ENCODE peak calls at places on chromosomes 16 and 17, in nine cellular contexts. One of them, this sample, is unnamed.

GRCh38 chr17:42695500-42695899 is 13.2 kb downstream of the CNTNAP1 start:
- DNase-seq in glutamatergic neuron: no peak
- DNase-seq in brain microvascular endothelial cell: no peak
- DNase-seq in esophagus muscularis mucosa: no peak
- DNase-seq in HFFc6: no peak
- DNase-seq in lower leg skin: no peak
- DNase-seq in fibroblast of mammary gland: no peak
- DNase-seq in left ventricle myocardium inferior: no peak
- DNase-seq in A549: no peak
- DNase-seq in this sample: no peak

GRCh38 chr17:21278304-21279197 is 6.0 kb upstream of the MAP2K3 start:
- DNase-seq in left ventricle myocardium inferior: peak
- DNase-seq in fibroblast of mammary gland: no peak
- DNase-seq in brain microvascular endothelial cell: no peak
- DNase-seq in A549: no peak
- DNase-seq in esophagus muscularis mucosa: no peak
- DNase-seq in glutamatergic neuron: no peak
- DNase-seq in lower leg skin: peak
- DNase-seq in HFFc6: no peak
- DNase-seq in this sample: peak

GRCh38 chr17:48441231-48441711 is 11.3 kb upstream of the SKAP1 start:
- DNase-seq in glutamatergic neuron: no peak
- DNase-seq in left ventricle myocardium inferior: no peak
- DNase-seq in brain microvascular endothelial cell: no peak
- DNase-seq in lower leg skin: no peak
- DNase-seq in fibroblast of mammary gland: no peak
- DNase-seq in HFFc6: no peak
- DNase-seq in esophagus muscularis mucosa: no peak
- DNase-seq in A549: no peak
- DNase-seq in this sample: no peak

GRCh38 chr17:55571095-55571494 is 59.8 kb upstream of the SMIM36 start:
- DNase-seq in esophagus muscularis mucosa: no peak
- DNase-seq in HFFc6: no peak
- DNase-seq in brain microvascular endothelial cell: no peak
- DNase-seq in lower leg skin: no peak
- DNase-seq in fibroblast of mammary gland: peak
- DNase-seq in left ventricle myocardium inferior: no peak
- DNase-seq in glutamatergic neuron: no peak
- DNase-seq in A549: no peak
- DNase-seq in this sample: no peak

GRCh38 chr17:50514936-50515702 is 6.9 kb downstream of the MYCBPAP start:
- DNase-seq in fibroblast of mammary gland: peak
- DNase-seq in A549: no peak
- DNase-seq in brain microvascular endothelial cell: no peak
- DNase-seq in HFFc6: no peak
- DNase-seq in glutamatergic neuron: no peak
- DNase-seq in left ventricle myocardium inferior: peak
- DNase-seq in esophagus muscularis mucosa: no peak
- DNase-seq in lower leg skin: no peak
- DNase-seq in this sample: no peak

GRCh38 chr17:66673668-66674276 is 161.1 kb upstream of the CACNG5 start:
- DNase-seq in HFFc6: peak
- DNase-seq in glutamatergic neuron: peak
- DNase-seq in left ventricle myocardium inferior: no peak
- DNase-seq in brain microvascular endothelial cell: peak
- DNase-seq in lower leg skin: peak
- DNase-seq in A549: peak
- DNase-seq in fibroblast of mammary gland: peak
- DNase-seq in esophagus muscularis mucosa: no peak
- DNase-seq in this sample: no peak

GRCh38 chr17:6361733-6362132 is 73.2 kb downstream of the AIPL1 start:
- DNase-seq in lower leg skin: no peak
- DNase-seq in HFFc6: no peak
- DNase-seq in left ventricle myocardium inferior: no peak
- DNase-seq in fibroblast of mammary gland: no peak
- DNase-seq in glutamatergic neuron: no peak
- DNase-seq in esophagus muscularis mucosa: peak
- DNase-seq in A549: no peak
- DNase-seq in brain microvascular endothelial cell: no peak
- DNase-seq in this sample: no peak

GRCh38 chr17:81135503-81136283 is 29.6 kb upstream of the PVALEF start:
- DNase-seq in left ventricle myocardium inferior: no peak
- DNase-seq in HFFc6: no peak
- DNase-seq in A549: no peak
- DNase-seq in lower leg skin: no peak
- DNase-seq in brain microvascular endothelial cell: no peak
- DNase-seq in glutamatergic neuron: no peak
- DNase-seq in fibroblast of mammary gland: no peak
- DNase-seq in esophagus muscularis mucosa: no peak
- DNase-seq in this sample: no peak

GRCh38 chr17:71679832-71680231 is 441.0 kb upstream of the SOX9 start:
- DNase-seq in glutamatergic neuron: no peak
- DNase-seq in left ventricle myocardium inferior: no peak
- DNase-seq in esophagus muscularis mucosa: no peak
- DNase-seq in A549: no peak
- DNase-seq in HFFc6: no peak
- DNase-seq in fibroblast of mammary gland: no peak
- DNase-seq in lower leg skin: no peak
- DNase-seq in brain microvascular endothelial cell: no peak
- DNase-seq in this sample: no peak

GRCh38 chr17:17871913-17872312 is 35.1 kb upstream of the SREBF1 start:
- DNase-seq in brain microvascular endothelial cell: no peak
- DNase-seq in HFFc6: no peak
- DNase-seq in glutamatergic neuron: no peak
- DNase-seq in lower leg skin: no peak
- DNase-seq in fibroblast of mammary gland: no peak
- DNase-seq in left ventricle myocardium inferior: no peak
- DNase-seq in A549: no peak
- DNase-seq in esophagus muscularis mucosa: no peak
- DNase-seq in this sample: no peak

GRCh38 chr17:73645050-73645871 is 1.0 kb upstream of the SDK2 start:
- DNase-seq in A549: peak
- DNase-seq in esophagus muscularis mucosa: no peak
- DNase-seq in left ventricle myocardium inferior: peak
- DNase-seq in fibroblast of mammary gland: peak
- DNase-seq in brain microvascular endothelial cell: no peak
- DNase-seq in HFFc6: no peak
- DNase-seq in lower leg skin: peak
- DNase-seq in glutamatergic neuron: peak
- DNase-seq in this sample: no peak

GRCh38 chr16:49513040-49513439 is 139.4 kb downstream of the C16orf78 start:
- DNase-seq in brain microvascular endothelial cell: no peak
- DNase-seq in lower leg skin: no peak
- DNase-seq in HFFc6: no peak
- DNase-seq in esophagus muscularis mucosa: no peak
- DNase-seq in A549: peak
- DNase-seq in left ventricle myocardium inferior: no peak
- DNase-seq in fibroblast of mammary gland: peak
- DNase-seq in glutamatergic neuron: no peak
- DNase-seq in this sample: no peak

GRCh38 chr17:3534881-3535252 is 22.7 kb downstream of the TRPV3 start:
- DNase-seq in left ventricle myocardium inferior: no peak
- DNase-seq in HFFc6: no peak
- DNase-seq in A549: peak
- DNase-seq in lower leg skin: no peak
- DNase-seq in glutamatergic neuron: no peak
- DNase-seq in brain microvascular endothelial cell: no peak
- DNase-seq in esophagus muscularis mucosa: no peak
- DNase-seq in fibroblast of mammary gland: peak
- DNase-seq in this sample: no peak

GRCh38 chr17:40556884-40557414 is 8.3 kb downstream of the CCR7 start:
- DNase-seq in HFFc6: no peak
- DNase-seq in left ventricle myocardium inferior: peak
- DNase-seq in fibroblast of mammary gland: peak
- DNase-seq in esophagus muscularis mucosa: peak
- DNase-seq in lower leg skin: peak
- DNase-seq in glutamatergic neuron: no peak
- DNase-seq in A549: no peak
- DNase-seq in brain microvascular endothelial cell: no peak
- DNase-seq in this sample: no peak

GRCh38 chr16:1414532-1415265 is at the start of gene UNKL:
- DNase-seq in esophagus muscularis mucosa: no peak
- DNase-seq in left ventricle myocardium inferior: peak
- DNase-seq in A549: peak
- DNase-seq in brain microvascular endothelial cell: peak
- DNase-seq in fibroblast of mammary gland: peak
- DNase-seq in lower leg skin: peak
- DNase-seq in glutamatergic neuron: peak
- DNase-seq in HFFc6: no peak
- DNase-seq in this sample: no peak

GRCh38 chr17:51630101-51630671 is 369.8 kb downstream of the UTP18 start:
- DNase-seq in HFFc6: no peak
- DNase-seq in glutamatergic neuron: no peak
- DNase-seq in A549: no peak
- DNase-seq in brain microvascular endothelial cell: no peak
- DNase-seq in esophagus muscularis mucosa: no peak
- DNase-seq in left ventricle myocardium inferior: no peak
- DNase-seq in fibroblast of mammary gland: no peak
- DNase-seq in lower leg skin: no peak
- DNase-seq in this sample: no peak

GRCh38 chr17:82238562-82239201 is 9.8 kb downstream of the SLC16A3 start:
- DNase-seq in esophagus muscularis mucosa: no peak
- DNase-seq in lower leg skin: peak
- DNase-seq in glutamatergic neuron: no peak
- DNase-seq in A549: peak
- DNase-seq in fibroblast of mammary gland: peak
- DNase-seq in brain microvascular endothelial cell: peak
- DNase-seq in HFFc6: peak
- DNase-seq in left ventricle myocardium inferior: peak
- DNase-seq in this sample: peak

GRCh38 chr17:4900231-4901107 is 1.1 kb downstream of the C17orf107 start:
- DNase-seq in brain microvascular endothelial cell: no peak
- DNase-seq in glutamatergic neuron: peak
- DNase-seq in HFFc6: no peak
- DNase-seq in A549: no peak
- DNase-seq in esophagus muscularis mucosa: no peak
- DNase-seq in left ventricle myocardium inferior: no peak
- DNase-seq in lower leg skin: no peak
- DNase-seq in fibroblast of mammary gland: no peak
- DNase-seq in this sample: peak

DNA sequence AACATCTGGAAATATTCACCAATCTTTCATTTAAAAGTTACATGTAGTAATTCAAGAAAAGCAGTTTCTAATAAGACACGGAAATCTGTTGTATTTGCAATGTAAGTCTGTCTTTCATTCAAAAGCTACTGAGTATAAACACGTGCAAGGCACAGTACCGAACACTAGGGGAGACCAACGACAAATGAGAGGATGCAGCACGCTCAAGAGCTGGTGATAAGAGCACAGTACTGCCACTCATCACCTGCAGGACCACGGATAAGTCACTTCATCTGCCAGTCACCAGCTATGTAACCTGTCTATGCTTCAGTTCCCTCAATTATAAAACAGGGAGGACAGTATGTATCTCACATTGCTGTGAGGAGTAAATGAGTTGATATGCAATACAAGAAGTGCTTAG is 67.1 kb downstream of the CLEC18A start:
- DNase-seq in HFFc6: no peak
- DNase-seq in glutamatergic neuron: no peak
- DNase-seq in left ventricle myocardium inferior: no peak
- DNase-seq in fibroblast of mammary gland: peak
- DNase-seq in esophagus muscularis mucosa: no peak
- DNase-seq in brain microvascular endothelial cell: peak
- DNase-seq in A549: peak
- DNase-seq in lower leg skin: no peak
- DNase-seq in this sample: no peak
- TF ChIP-seq CTCF in HFFc6: peak
- TF ChIP-seq CTCF in glutamatergic neuron: peak
- TF ChIP-seq CTCF in left ventricle myocardium inferior: peak
- TF ChIP-seq CTCF in fibroblast of mammary gland: peak
- TF ChIP-seq CTCF in esophagus muscularis mucosa: no peak
- TF ChIP-seq CTCF in brain microvascular endothelial cell: peak
- TF ChIP-seq CTCF in A549: no peak
- TF ChIP-seq CTCF in lower leg skin: no peak
- TF ChIP-seq CTCF in this sample: no peak

GRCh38 chr17:41687828-41688640 is 651 bp upstream of the EIF1 start:
- DNase-seq in brain microvascular endothelial cell: no peak
- DNase-seq in left ventricle myocardium inferior: peak
- DNase-seq in A549: peak
- DNase-seq in HFFc6: no peak
- DNase-seq in glutamatergic neuron: no peak
- DNase-seq in lower leg skin: no peak
- DNase-seq in esophagus muscularis mucosa: no peak
- DNase-seq in fibroblast of mammary gland: no peak
- DNase-seq in this sample: no peak
- TF ChIP-seq CTCF in brain microvascular endothelial cell: peak
- TF ChIP-seq CTCF in left ventricle myocardium inferior: peak
- TF ChIP-seq CTCF in A549: peak
- TF ChIP-seq CTCF in HFFc6: peak
- TF ChIP-seq CTCF in glutamatergic neuron: no peak
- TF ChIP-seq CTCF in lower leg skin: no peak
- TF ChIP-seq CTCF in esophagus muscularis mucosa: no peak
- TF ChIP-seq CTCF in fibroblast of mammary gland: peak
- TF ChIP-seq CTCF in this sample: peak

GRCh38 chr17:69478916-69479315 is 64.4 kb downstream of the MAP2K6 start:
- DNase-seq in fibroblast of mammary gland: no peak
- DNase-seq in A549: no peak
- DNase-seq in glutamatergic neuron: no peak
- DNase-seq in lower leg skin: no peak
- DNase-seq in HFFc6: no peak
- DNase-seq in left ventricle myocardium inferior: no peak
- DNase-seq in brain microvascular endothelial cell: no peak
- DNase-seq in esophagus muscularis mucosa: no peak
- DNase-seq in this sample: no peak
- TF ChIP-seq CTCF in fibroblast of mammary gland: no peak
- TF ChIP-seq CTCF in A549: no peak
- TF ChIP-seq CTCF in glutamatergic neuron: no peak
- TF ChIP-seq CTCF in lower leg skin: no peak
- TF ChIP-seq CTCF in HFFc6: no peak
- TF ChIP-seq CTCF in left ventricle myocardium inferior: no peak
- TF ChIP-seq CTCF in brain microvascular endothelial cell: no peak
- TF ChIP-seq CTCF in esophagus muscularis mucosa: no peak
- TF ChIP-seq CTCF in this sample: no peak

GRCh38 chr17:62966426-62967110 is 533 bp downstream of the TANC2 start:
- DNase-seq in fibroblast of mammary gland: peak
- DNase-seq in lower leg skin: peak
- DNase-seq in esophagus muscularis mucosa: no peak
- DNase-seq in brain microvascular endothelial cell: peak
- DNase-seq in glutamatergic neuron: peak
- DNase-seq in HFFc6: no peak
- DNase-seq in A549: peak
- DNase-seq in left ventricle myocardium inferior: peak
- DNase-seq in this sample: no peak
- TF ChIP-seq CTCF in fibroblast of mammary gland: no peak
- TF ChIP-seq CTCF in lower leg skin: no peak
- TF ChIP-seq CTCF in esophagus muscularis mucosa: no peak
- TF ChIP-seq CTCF in brain microvascular endothelial cell: no peak
- TF ChIP-seq CTCF in glutamatergic neuron: no peak
- TF ChIP-seq CTCF in HFFc6: no peak
- TF ChIP-seq CTCF in A549: no peak
- TF ChIP-seq CTCF in left ventricle myocardium inferior: no peak
- TF ChIP-seq CTCF in this sample: no peak

This sample was measured in CD14-positive monocyte.